ENCODE peak calls at places on chromosomes 6 and 20, in four cellular contexts. One of them, this sample, is unnamed. For H3K27me3, the result is how much of the 10 kb centered on the place peaks cover.

GRCh38 chr6:125212377-125212776 is 58.8 kb downstream of the TPD52L1 start:
- DNase-seq in tibial nerve: no peak
- DNase-seq in left lung: no peak
- DNase-seq in right atrium auricular region: no peak
- DNase-seq in this sample: no peak

GRCh38 chr6:113120214-113120576 is 737.0 kb upstream of the MARCKS start:
- DNase-seq in left lung: no peak
- DNase-seq in right atrium auricular region: no peak
- DNase-seq in tibial nerve: no peak
- DNase-seq in this sample: no peak

GRCh38 chr20:4787069-4787468 is 65.4 kb downstream of the PRND start:
- DNase-seq in right atrium auricular region: peak
- DNase-seq in left lung: no peak
- DNase-seq in tibial nerve: no peak
- DNase-seq in this sample: no peak

GRCh38 chr6:113414511-113414910 is 442.6 kb upstream of the MARCKS start:
- DNase-seq in left lung: no peak
- DNase-seq in right atrium auricular region: no peak
- DNase-seq in tibial nerve: peak
- DNase-seq in this sample: peak

GRCh38 chr6:3227363-3228045 is at the start of gene TUBB2B:
- DNase-seq in tibial nerve: no peak
- DNase-seq in right atrium auricular region: no peak
- DNase-seq in left lung: no peak
- DNase-seq in this sample: peak

GRCh38 chr6:21856844-21857243 is 263.3 kb downstream of the SOX4 start:
- DNase-seq in tibial nerve: no peak
- DNase-seq in right atrium auricular region: no peak
- DNase-seq in left lung: no peak
- DNase-seq in this sample: no peak

GRCh38 chr6:90403489-90404381 is 107.1 kb upstream of the BACH2 start:
- DNase-seq in left lung: no peak
- DNase-seq in tibial nerve: no peak
- DNase-seq in right atrium auricular region: no peak
- DNase-seq in this sample: peak

GRCh38 chr6:39050453-39051112 is 2.0 kb downstream of the GLP1R start:
- DNase-seq in left lung: no peak
- DNase-seq in tibial nerve: no peak
- DNase-seq in right atrium auricular region: no peak
- DNase-seq in this sample: no peak

GRCh38 chr20:10508468-10509251 is 73.6 kb downstream of the SLX4IP start:
- DNase-seq in left lung: no peak
- DNase-seq in right atrium auricular region: no peak
- DNase-seq in tibial nerve: peak
- DNase-seq in this sample: peak

GRCh38 chr6:32825966-32826365 is 9.2 kb upstream of the HLA-DOB start:
- DNase-seq in left lung: no peak
- DNase-seq in tibial nerve: peak
- DNase-seq in right atrium auricular region: no peak
- DNase-seq in this sample: no peak

GRCh38 chr20:13274311-13274965 is 53.4 kb downstream of the ISM1 start:
- DNase-seq in tibial nerve: no peak
- DNase-seq in left lung: no peak
- DNase-seq in right atrium auricular region: no peak
- DNase-seq in this sample: no peak
- H3K27me3 ChIP-seq in tibial nerve: under half
- H3K27me3 ChIP-seq in left lung: under half
- H3K27me3 ChIP-seq in right atrium auricular region: under half
- H3K27me3 ChIP-seq in this sample: under half

GRCh38 chr6:25448965-25449538 is 169.9 kb downstream of the CARMIL1 start:
- DNase-seq in right atrium auricular region: no peak
- DNase-seq in left lung: no peak
- DNase-seq in tibial nerve: no peak
- DNase-seq in this sample: no peak
- H3K4me3 ChIP-seq in right atrium auricular region: no peak
- H3K4me3 ChIP-seq in left lung: no peak
- H3K4me3 ChIP-seq in tibial nerve: no peak
- H3K4me3 ChIP-seq in this sample: no peak

GRCh38 chr20:25070821-25071473 is 11.0 kb downstream of the VSX1 start:
- DNase-seq in right atrium auricular region: no peak
- DNase-seq in tibial nerve: no peak
- DNase-seq in left lung: no peak
- DNase-seq in this sample: no peak
- H3K27me3 ChIP-seq in right atrium auricular region: under half
- H3K27me3 ChIP-seq in tibial nerve: half or more
- H3K27me3 ChIP-seq in left lung: half or more
- H3K27me3 ChIP-seq in this sample: half or more

GRCh38 chr6:398558-399078 is 7.1 kb downstream of the IRF4 start:
- DNase-seq in right atrium auricular region: no peak
- DNase-seq in tibial nerve: no peak
- DNase-seq in left lung: no peak
- DNase-seq in this sample: no peak
- H3K4me3 ChIP-seq in right atrium auricular region: no peak
- H3K4me3 ChIP-seq in tibial nerve: no peak
- H3K4me3 ChIP-seq in left lung: no peak
- H3K4me3 ChIP-seq in this sample: no peak

DNA sequence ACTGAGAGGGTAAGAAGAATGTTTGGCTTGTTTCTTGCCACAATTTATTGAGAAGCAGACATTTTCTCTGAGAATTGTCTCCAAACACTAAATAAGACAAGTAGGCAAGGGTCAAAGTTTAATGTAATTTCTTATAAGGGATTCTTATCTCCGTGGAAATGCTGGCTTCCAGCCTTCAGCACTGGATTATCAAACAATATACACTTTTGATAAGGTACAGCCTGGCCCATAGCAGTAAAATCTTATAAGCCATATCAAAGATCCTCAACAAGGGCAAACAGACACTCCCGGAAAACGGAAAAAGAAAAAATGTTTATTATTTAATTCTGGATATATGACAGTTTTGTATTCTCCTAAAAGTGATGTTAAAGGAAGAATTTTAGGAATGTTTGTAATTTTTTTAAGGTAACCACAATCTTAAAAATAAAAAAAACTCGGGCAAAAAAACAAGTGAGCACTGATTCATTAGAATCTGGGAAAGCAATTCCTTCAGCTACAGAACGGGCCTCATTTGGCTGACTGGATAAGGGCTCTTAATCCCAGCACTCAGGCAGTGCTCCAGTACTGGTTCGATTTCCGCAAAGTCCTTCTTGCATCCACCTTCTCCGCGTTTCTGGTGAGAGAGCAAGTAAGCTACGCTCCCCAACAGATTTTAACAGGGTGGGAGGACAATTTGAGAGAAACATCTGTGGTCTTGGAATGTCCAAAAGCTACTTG is 18.4 kb upstream of the ZSCAN9 start:
- DNase-seq in right atrium auricular region: no peak
- DNase-seq in left lung: no peak
- DNase-seq in tibial nerve: no peak
- DNase-seq in this sample: no peak
- H3K27me3 ChIP-seq in right atrium auricular region: under half
- H3K27me3 ChIP-seq in left lung: half or more
- H3K27me3 ChIP-seq in tibial nerve: half or more
- H3K27me3 ChIP-seq in this sample: half or more

GRCh38 chr6:16803294-16804006 is 42.2 kb upstream of the ATXN1 start:
- DNase-seq in left lung: no peak
- DNase-seq in right atrium auricular region: peak
- DNase-seq in tibial nerve: no peak
- DNase-seq in this sample: peak
- H3K4me3 ChIP-seq in left lung: no peak
- H3K4me3 ChIP-seq in right atrium auricular region: no peak
- H3K4me3 ChIP-seq in tibial nerve: no peak
- H3K4me3 ChIP-seq in this sample: peak

GRCh38 chr20:20022498-20022897 is 5.3 kb downstream of the NAA20 start:
- DNase-seq in tibial nerve: no peak
- DNase-seq in right atrium auricular region: no peak
- DNase-seq in left lung: no peak
- DNase-seq in this sample: no peak

GRCh38 chr20:20027284-20027683 is 10.1 kb downstream of the NAA20 start:
- DNase-seq in right atrium auricular region: no peak
- DNase-seq in tibial nerve: no peak
- DNase-seq in left lung: no peak
- DNase-seq in this sample: no peak

GRCh38 chr20:20023395-20023794 is 6.2 kb downstream of the NAA20 start:
- DNase-seq in right atrium auricular region: no peak
- DNase-seq in tibial nerve: no peak
- DNase-seq in left lung: no peak
- DNase-seq in this sample: no peak

GRCh38 chr20:20021835-20022234 is 4.7 kb downstream of the NAA20 start:
- DNase-seq in left lung: no peak
- DNase-seq in right atrium auricular region: no peak
- DNase-seq in tibial nerve: no peak
- DNase-seq in this sample: no peak

DNA sequence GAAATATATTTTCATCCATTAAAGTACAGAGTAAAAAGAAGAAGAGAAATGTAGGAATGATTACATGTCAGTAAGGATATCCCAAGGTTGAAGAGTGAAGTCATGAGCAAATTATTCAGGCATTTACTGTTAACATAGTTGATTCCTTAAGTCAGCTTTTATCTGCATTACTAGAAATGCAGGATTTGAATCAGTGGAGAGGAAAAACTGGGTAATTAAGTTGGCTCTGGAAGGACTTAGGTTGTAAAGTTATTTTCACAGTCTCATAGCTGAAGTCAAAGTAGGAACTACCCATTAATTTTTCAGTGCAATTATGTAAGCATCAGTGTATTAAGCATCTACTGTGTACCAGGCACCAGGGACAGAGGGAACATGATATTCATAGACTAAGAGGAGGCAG is 7.8 kb downstream of the NAA20 start:
- DNase-seq in left lung: no peak
- DNase-seq in tibial nerve: no peak
- DNase-seq in right atrium auricular region: no peak
- DNase-seq in this sample: no peak
- H3K27me3 ChIP-seq in left lung: under half
- H3K27me3 ChIP-seq in tibial nerve: under half
- H3K27me3 ChIP-seq in right atrium auricular region: under half
- H3K27me3 ChIP-seq in this sample: under half